ENCODE peak calls at places on chromosomes 3 and 15, in ten cellular contexts. W, B, K, M, U, N, Y, O, F and H are unnamed samples.

GRCh38 chr3:42608586-42608985 is 8.1 kb downstream of the NKTR start:
- DNase-seq in W (no peak), B (peak), K (no peak), M (peak), U (peak), N (no peak), Y (no peak), O (no peak), F (peak), H (no peak)

GRCh38 chr3:87233805-87234204 is 6.7 kb downstream of the CHMP2B start:
- DNase-seq in W (no peak), B (no peak), K (no peak), M (no peak), U (no peak), N (no peak), Y (no peak), O (no peak), F (no peak), H (no peak)

GRCh38 chr3:152554980-152555379 is 280.0 kb upstream of the P2RY1 start:
- DNase-seq in W (peak), B (peak), K (no peak), M (peak), U (peak), N (no peak), Y (peak), O (no peak), F (no peak), H (no peak)

GRCh38 chr3:193737191-193737751 is 144.3 kb downstream of the OPA1 start:
- DNase-seq in W (no peak), B (no peak), K (no peak), M (no peak), U (no peak), N (no peak), Y (no peak), O (no peak), F (no peak), H (no peak)

GRCh38 chr3:13714251-13714916 is 165.5 kb downstream of the FBLN2 start:
- DNase-seq in W (no peak), B (no peak), K (no peak), M (no peak), U (no peak), N (no peak), Y (no peak), O (no peak), F (no peak), H (no peak)

GRCh38 chr3:42668403-42668740 is 14.9 kb downstream of the ZBTB47 start:
- DNase-seq in W (no peak), B (no peak), K (no peak), M (no peak), U (no peak), N (no peak), Y (no peak), O (no peak), F (no peak), H (no peak)

GRCh38 chr3:31493187-31493586 is 39.5 kb upstream of the STT3B start:
- DNase-seq in W (no peak), B (no peak), K (no peak), M (no peak), U (no peak), N (no peak), Y (no peak), O (no peak), F (no peak), H (no peak)

GRCh38 chr3:121592856-121593702 is at the start of gene FBXO40:
- DNase-seq in W (no peak), B (no peak), K (peak), M (peak), U (no peak), N (no peak), Y (no peak), O (peak), F (no peak), H (no peak)

GRCh38 chr3:65912647-65913046 is 126.1 kb downstream of the MAGI1 start:
- DNase-seq in W (no peak), B (no peak), K (no peak), M (no peak), U (no peak), N (no peak), Y (no peak), O (no peak), F (no peak), H (no peak)

DNA sequence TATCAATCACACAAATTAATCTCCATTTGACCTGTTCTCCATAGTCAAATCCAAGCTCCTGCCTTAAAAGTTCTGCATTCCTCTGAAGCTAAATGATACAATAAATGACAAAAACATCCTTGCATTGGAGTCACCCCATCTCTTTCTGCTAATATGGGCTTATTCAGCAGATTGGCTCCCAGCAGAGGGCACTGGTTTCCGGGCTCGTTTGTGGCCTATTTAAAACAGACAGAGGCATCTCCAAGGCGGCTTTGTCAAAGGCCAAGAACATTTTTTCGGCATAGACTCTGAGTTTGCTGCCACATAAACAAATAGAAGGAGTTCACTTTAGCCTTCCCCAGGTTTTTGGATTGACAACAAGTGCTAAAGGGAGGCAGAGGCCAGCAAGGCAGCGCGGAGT is 204.4 kb upstream of the RASGRP1 start:
- DNase-seq in W (no peak), B (peak), K (no peak), M (peak), U (peak), N (peak), Y (peak), O (no peak), F (no peak), H (peak)
- TF ChIP-seq CTCF in W (peak), B (peak), K (no peak), M (peak), U (peak), N (peak), Y (peak), O (no peak), F (peak), H (no peak)

DNA sequence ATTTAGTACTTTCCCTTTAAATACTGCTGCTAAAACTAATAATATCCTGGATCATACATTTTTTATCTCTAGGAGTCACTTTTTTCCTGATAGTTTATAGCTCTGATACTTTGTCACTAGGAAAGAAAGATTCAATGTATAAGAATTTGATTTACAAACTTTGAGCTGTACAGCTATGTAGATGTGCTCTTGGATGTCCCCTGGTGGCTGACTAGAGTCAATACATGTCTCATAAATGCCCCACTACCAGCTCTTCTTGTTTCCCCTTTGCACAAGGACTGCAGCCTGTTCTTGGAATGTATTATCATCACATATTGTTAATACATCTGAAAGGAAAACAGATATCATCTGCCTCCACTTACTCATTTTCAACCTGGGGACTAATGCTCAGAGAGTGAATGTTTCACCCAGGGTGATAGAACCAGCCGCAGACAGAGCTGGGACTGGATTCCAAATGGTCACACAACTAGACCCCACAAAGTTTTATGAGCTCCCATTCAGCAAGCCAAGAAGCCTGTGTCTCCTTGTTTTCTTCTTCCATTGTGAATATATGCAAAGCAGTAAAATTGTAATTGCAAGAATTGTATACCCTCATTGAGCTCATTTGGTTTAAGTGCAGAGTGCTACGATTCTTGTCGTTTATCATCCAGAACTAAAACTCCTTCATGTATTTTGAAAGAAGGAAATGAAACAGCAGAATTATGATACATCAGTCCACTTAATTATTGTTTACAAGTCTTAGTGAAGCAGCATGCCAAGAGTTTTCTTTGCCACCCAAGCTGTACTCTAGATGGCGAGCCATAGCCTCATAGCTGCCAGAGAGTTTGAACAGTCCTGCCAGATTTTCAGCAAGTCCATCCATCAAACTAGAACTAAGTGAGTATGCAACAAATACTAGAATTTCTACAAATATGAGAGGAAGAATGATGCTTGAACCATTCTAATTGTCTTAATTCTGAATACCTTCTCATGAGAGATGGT is 261.6 kb upstream of the LMCD1 start:
- DNase-seq in W (peak), B (peak), K (peak), M (peak), U (peak), N (peak), Y (peak), O (no peak), F (peak), H (peak)
- TF ChIP-seq CTCF in W (peak), B (peak), K (peak), M (peak), U (peak), N (peak), Y (peak), O (peak), F (peak), H (peak)

DNA sequence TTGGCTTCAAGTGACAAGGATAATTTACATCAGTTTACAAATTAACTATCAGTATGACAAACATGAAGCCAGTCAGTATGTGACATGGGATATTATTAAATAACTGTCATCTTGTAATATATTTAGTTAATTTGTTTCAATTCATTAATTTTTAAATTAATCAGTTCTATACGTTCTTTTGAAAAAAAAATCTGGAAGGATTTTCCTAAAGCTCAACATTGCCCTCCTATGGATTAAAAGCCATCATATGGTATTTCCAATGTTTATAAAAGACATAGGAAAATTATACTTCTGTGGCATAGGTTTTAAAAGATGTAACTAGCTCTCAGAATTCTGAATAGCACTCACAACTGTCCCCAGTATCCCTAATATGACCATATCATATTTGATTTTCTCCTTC is 134.4 kb downstream of the PLOD2 start:
- DNase-seq in W (no peak), B (no peak), K (no peak), M (peak), U (no peak), N (no peak), Y (no peak), O (no peak), F (peak), H (no peak)
- TF ChIP-seq CTCF in W (no peak), B (no peak), K (no peak), M (no peak), U (no peak), N (no peak), Y (no peak), O (no peak), F (peak), H (no peak)

GRCh38 chr3:55896155-55896554 is 409.0 kb upstream of the WNT5A start:
- DNase-seq in W (no peak), B (no peak), K (no peak), M (no peak), U (no peak), N (no peak), Y (no peak), O (no peak), F (no peak), H (no peak)

GRCh38 chr3:55904716-55905115 is 417.6 kb upstream of the WNT5A start:
- DNase-seq in W (no peak), B (no peak), K (no peak), M (no peak), U (no peak), N (no peak), Y (no peak), O (no peak), F (no peak), H (no peak)

GRCh38 chr3:55903680-55904079 is 416.6 kb upstream of the WNT5A start:
- DNase-seq in W (no peak), B (no peak), K (no peak), M (no peak), U (no peak), N (no peak), Y (no peak), O (no peak), F (no peak), H (no peak)

GRCh38 chr3:55897573-55898224 is 410.6 kb upstream of the WNT5A start:
- DNase-seq in W (no peak), B (no peak), K (no peak), M (peak), U (no peak), N (no peak), Y (no peak), O (no peak), F (peak), H (no peak)

GRCh38 chr3:55899887-55900286 is 412.8 kb upstream of the WNT5A start:
- DNase-seq in W (no peak), B (peak), K (no peak), M (no peak), U (no peak), N (no peak), Y (no peak), O (no peak), F (no peak), H (no peak)
- TF ChIP-seq CTCF in W (peak), B (peak), K (no peak), M (peak), U (peak), N (peak), Y (no peak), O (no peak), F (no peak), H (no peak)

GRCh38 chr3:112115806-112116383 is 17.2 kb downstream of the GCSAM start:
- DNase-seq in W (no peak), B (no peak), K (no peak), M (no peak), U (no peak), N (no peak), Y (no peak), O (no peak), F (no peak), H (no peak)

GRCh38 chr3:112119686-112120484 is 13.2 kb downstream of the GCSAM start:
- DNase-seq in W (no peak), B (no peak), K (no peak), M (no peak), U (no peak), N (no peak), Y (no peak), O (no peak), F (no peak), H (no peak)

GRCh38 chr3:112117415-112117814 is 15.6 kb downstream of the GCSAM start:
- DNase-seq in W (no peak), B (no peak), K (no peak), M (no peak), U (no peak), N (no peak), Y (no peak), O (no peak), F (no peak), H (no peak)

GRCh38 chr3:112116777-112117186 is 16.3 kb downstream of the GCSAM start:
- DNase-seq in W (no peak), B (no peak), K (no peak), M (no peak), U (peak), N (no peak), Y (no peak), O (no peak), F (no peak), H (no peak)

GRCh38 chr3:112117826-112118571 is 15.0 kb downstream of the GCSAM start:
- DNase-seq in W (no peak), B (no peak), K (peak), M (no peak), U (no peak), N (no peak), Y (no peak), O (no peak), F (no peak), H (no peak)
- TF ChIP-seq CTCF in W (no peak), B (no peak), K (no peak), M (no peak), U (peak), N (no peak), Y (no peak), O (no peak), F (no peak), H (no peak)

GRCh38 chr15:30905821-30906220 is 2.1 kb downstream of the FAN1 start:
- DNase-seq in W (no peak), B (no peak), K (peak), M (no peak), U (no peak), N (no peak), Y (no peak), O (no peak), F (no peak), H (no peak)
- TF ChIP-seq CTCF in W (peak), B (peak), K (peak), M (peak), U (peak), N (no peak), Y (no peak), O (no peak), F (no peak), H (no peak)

GRCh38 chr3:170425491-170426239 is 7.0 kb downstream of the CLDN11 start:
- DNase-seq in W (no peak), B (no peak), K (no peak), M (no peak), U (no peak), N (peak), Y (no peak), O (peak), F (no peak), H (no peak)
- TF ChIP-seq CTCF in W (no peak), B (no peak), K (no peak), M (no peak), U (no peak), N (no peak), Y (no peak), O (no peak), F (no peak), H (no peak)

GRCh38 chr15:78668987-78669386 is 28.0 kb upstream of the CHRNB4 start:
- DNase-seq in W (no peak), B (no peak), K (no peak), M (no peak), U (no peak), N (no peak), Y (no peak), O (no peak), F (no peak), H (no peak)

GRCh38 chr15:78666010-78666409 is 25.0 kb upstream of the CHRNB4 start:
- DNase-seq in W (no peak), B (no peak), K (no peak), M (no peak), U (no peak), N (no peak), Y (no peak), O (no peak), F (no peak), H (no peak)

GRCh38 chr15:78671626-78672211 is 30.7 kb upstream of the CHRNB4 start:
- DNase-seq in W (no peak), B (no peak), K (no peak), M (no peak), U (no peak), N (no peak), Y (no peak), O (no peak), F (peak), H (no peak)

GRCh38 chr15:78663703-78664102 is 22.7 kb upstream of the CHRNB4 start:
- DNase-seq in W (no peak), B (no peak), K (no peak), M (no peak), U (no peak), N (no peak), Y (no peak), O (no peak), F (no peak), H (no peak)

GRCh38 chr15:78667578-78668236 is 26.7 kb upstream of the CHRNB4 start:
- DNase-seq in W (no peak), B (no peak), K (no peak), M (no peak), U (no peak), N (no peak), Y (no peak), O (no peak), F (no peak), H (no peak)
- TF ChIP-seq CTCF in W (no peak), B (no peak), K (no peak), M (no peak), U (no peak), N (no peak), Y (no peak), O (no peak), F (no peak), H (no peak)

DNA sequence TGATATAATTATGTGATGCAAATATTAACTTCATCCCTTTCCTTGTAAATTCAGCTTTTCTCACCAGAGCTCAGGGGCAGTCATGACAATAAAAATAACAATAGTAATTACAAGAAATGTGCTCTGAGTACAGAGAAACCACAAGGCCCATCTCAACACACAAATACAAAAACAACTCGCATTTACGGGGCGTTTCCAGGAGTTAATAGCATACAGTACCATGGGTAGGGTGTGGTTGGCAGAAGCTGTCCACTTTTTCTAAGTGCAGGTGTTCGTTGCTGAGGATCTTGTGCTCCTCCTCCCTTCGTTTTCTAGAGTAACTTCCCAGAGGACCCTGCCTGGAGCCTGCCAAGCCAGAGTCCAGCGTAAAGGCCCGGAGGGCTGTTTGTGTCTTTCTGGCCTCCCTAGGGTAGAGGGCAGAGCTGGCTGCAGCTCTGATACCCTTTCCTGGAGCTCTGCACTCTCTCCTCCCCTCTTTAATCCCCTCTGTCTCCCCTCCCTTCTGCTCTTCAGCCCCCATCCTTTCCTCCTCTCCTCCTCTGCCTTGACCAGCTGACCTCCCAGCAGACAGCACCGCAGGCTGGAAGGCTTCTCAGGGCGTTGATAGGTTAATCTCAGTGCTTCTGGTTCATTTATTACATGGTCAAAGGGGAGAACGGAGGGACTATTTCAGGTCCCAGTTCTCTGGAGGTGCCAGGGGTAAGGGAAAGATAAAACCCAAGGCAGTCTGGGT is 11.4 kb downstream of the SEMA3G start:
- DNase-seq in W (no peak), B (no peak), K (no peak), M (no peak), U (no peak), N (no peak), Y (no peak), O (no peak), F (no peak), H (no peak)
- TF ChIP-seq CTCF in W (no peak), B (no peak), K (no peak), M (no peak), U (no peak), N (no peak), Y (no peak), O (no peak), F (no peak), H (no peak)

DNA sequence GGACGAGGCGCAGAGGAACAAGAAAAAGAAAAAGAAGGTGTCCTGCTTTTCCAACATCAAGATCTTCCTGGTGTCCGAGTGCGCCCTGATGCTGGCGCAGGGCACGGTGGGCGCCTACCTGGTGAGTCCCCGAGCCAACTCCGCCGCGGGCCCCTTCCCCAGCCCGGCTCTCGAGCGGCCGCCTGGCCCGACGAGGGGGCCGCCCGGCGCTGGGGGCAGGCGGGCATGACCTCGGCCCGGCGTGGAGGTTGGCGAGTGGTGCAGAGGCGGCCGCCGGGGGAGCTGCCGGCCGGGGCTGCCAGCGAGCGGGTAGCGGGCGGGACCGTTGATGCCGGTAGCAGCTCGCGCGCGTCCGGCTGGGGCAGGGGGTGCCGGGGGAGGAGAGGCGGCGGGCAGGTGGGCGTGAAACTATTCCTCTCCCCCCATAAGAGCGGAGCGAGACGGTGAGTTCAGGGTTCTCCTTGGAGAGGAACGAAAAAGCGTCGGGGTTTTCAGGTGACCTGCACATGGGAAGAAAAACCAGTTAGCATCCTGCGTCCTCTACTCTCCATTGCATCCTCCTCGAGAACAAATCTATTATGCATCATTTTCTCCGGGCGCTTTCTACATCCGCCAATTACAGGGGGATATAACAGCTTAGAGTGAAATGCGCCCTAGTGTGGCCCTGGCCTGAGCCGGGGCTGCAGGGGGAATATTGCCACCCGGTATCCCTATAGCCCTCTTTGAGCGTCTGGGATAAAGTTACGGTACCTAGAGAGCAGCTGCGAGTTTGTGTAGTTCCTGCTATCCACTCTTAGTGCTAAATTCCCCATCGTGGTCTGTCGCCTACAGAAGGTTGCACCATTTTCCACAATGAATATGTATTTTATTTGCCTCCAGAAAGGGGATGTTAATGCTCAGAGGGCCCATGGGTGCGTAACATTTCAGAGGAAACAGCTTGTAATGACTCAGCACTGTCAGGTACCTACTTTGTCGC is 748 bp downstream of the SLCO3A1 start:
- DNase-seq in W (no peak), B (no peak), K (peak), M (peak), U (peak), N (peak), Y (no peak), O (no peak), F (peak), H (peak)
- TF ChIP-seq CTCF in W (no peak), B (peak), K (no peak), M (no peak), U (no peak), N (peak), Y (no peak), O (no peak), F (no peak), H (no peak)